ENCODE peak calls at places on chromosomes 3 and 15, in five cellular contexts. G, M, V, S and I are unnamed samples.
A peak's percentile ranks its signal among the peaks of the same experiment; 100 is the strongest.

GRCh38 chr15:98126326-98127090 is 166.0 kb downstream of the ARRDC4 start:
- DNase-seq in S (peak; percentile 48), V (no peak), G (no peak), M (no peak), I (no peak)

GRCh38 chr3:111859061-111859973 is at the start of gene PHLDB2:
- DNase-seq in M (peak; percentile 87), G (peak; percentile 89), V (peak; percentile 96), S (peak; percentile 91), I (peak; percentile 92)

GRCh38 chr15:60592386-60593339 is 113.7 kb upstream of the ICE2 start:
- DNase-seq in M (peak; percentile 40), S (peak; percentile 93), V (peak; percentile 95), G (peak; percentile 81), I (peak; percentile 92)

GRCh38 chr3:16484216-16484615 is 29.3 kb downstream of the RFTN1 start:
- DNase-seq in S (peak; percentile 95), M (no peak), G (no peak), V (no peak), I (peak; percentile 40)

GRCh38 chr3:25911525-25912295 is 121.8 kb downstream of the OXSM start:
- DNase-seq in G (no peak), V (no peak), M (no peak), S (no peak), I (no peak)

GRCh38 chr3:128572644-128573105 is 77.9 kb downstream of the RPN1 start:
- DNase-seq in V (peak; percentile 53), M (peak; percentile 34), S (no peak), G (peak; percentile 65), I (peak; percentile 41)

GRCh38 chr3:16338999-16339398 is 74.0 kb downstream of the OXNAD1 start:
- DNase-seq in M (peak; percentile 34), S (peak; percentile 98), V (no peak), G (no peak), I (peak; percentile 68)

GRCh38 chr3:138009476-138010272 is at the start of gene CLDN18:
- DNase-seq in V (no peak), G (peak; percentile 54), M (no peak), S (no peak), I (no peak)

GRCh38 chr3:123568034-123568433 is 16.8 kb downstream of the HACD2 start:
- DNase-seq in G (no peak), V (no peak), S (no peak), M (no peak), I (no peak)

GRCh38 chr3:169085827-169086226 is 577.7 kb downstream of the MECOM start:
- DNase-seq in G (no peak), S (peak; percentile 94), V (peak; percentile 17), M (no peak), I (peak; percentile 12)

GRCh38 chr3:62373215-62373614 is at the start of gene FEZF2:
- DNase-seq in M (no peak), V (peak; percentile 79), S (no peak), G (peak; percentile 77), I (no peak)

GRCh38 chr3:64650710-64651109 is 37.1 kb downstream of the ADAMTS9 start:
- DNase-seq in V (no peak), G (no peak), S (peak; percentile 62), M (no peak), I (no peak)

GRCh38 chr3:42544492-42545283 is 37.1 kb downstream of the SEC22C start:
- DNase-seq in V (no peak), S (peak; percentile 25), G (no peak), M (no peak), I (peak; percentile 39)

GRCh38 chr3:66010348-66011097 is 28.2 kb downstream of the MAGI1 start:
- DNase-seq in S (no peak), M (no peak), V (no peak), G (no peak), I (no peak)

GRCh38 chr3:25782938-25783660 is at the start of gene NGLY1:
- DNase-seq in G (peak; percentile 86), V (peak; percentile 94), S (peak; percentile 94), M (peak; percentile 83), I (peak; percentile 93)

GRCh38 chr3:18445421-18446066 is 20.4 kb upstream of the SATB1 start:
- DNase-seq in M (no peak), S (no peak), G (no peak), V (peak; percentile 27), I (peak; percentile 18)

GRCh38 chr3:164879201-164879600 is 199.1 kb downstream of the SI start:
- DNase-seq in S (no peak), V (peak; percentile 25), M (no peak), G (no peak), I (peak; percentile 6)

GRCh38 chr15:68384451-68385239 is 47.3 kb downstream of the ITGA11 start:
- DNase-seq in S (peak; percentile 98), G (peak; percentile 28), M (peak; percentile 69), V (no peak), I (peak; percentile 74)

GRCh38 chr3:79973917-79974595 is 206.3 kb upstream of the ROBO1 start:
- DNase-seq in G (no peak), V (no peak), M (peak; percentile 11), S (no peak), I (no peak)

GRCh38 chr3:18194431-18194830 is 230.7 kb downstream of the SATB1 start:
- DNase-seq in V (no peak), M (no peak), S (no peak), G (no peak), I (no peak)

GRCh38 chr15:71352765-71353164 is 237.5 kb downstream of the THSD4 start:
- DNase-seq in M (no peak), S (no peak), V (no peak), G (no peak), I (no peak)

GRCh38 chr3:72248389-72248761 is 463.4 kb upstream of the PROK2 start:
- DNase-seq in V (no peak), G (no peak), M (no peak), S (no peak), I (no peak)

GRCh38 chr3:49358217-49358883 is at the start of gene GPX1:
- DNase-seq in V (peak; percentile 98), G (peak; percentile 96), M (peak; percentile 93), S (peak; percentile 95), I (peak; percentile 97)

GRCh38 chr15:51714911-51715310 is 22.5 kb downstream of the LYSMD2 start:
- DNase-seq in M (no peak), V (no peak), G (no peak), S (no peak), I (no peak)

GRCh38 chr3:147210676-147211075 is 195.7 kb downstream of the ZIC4 start:
- DNase-seq in M (no peak), S (no peak), V (no peak), G (no peak), I (no peak)

GRCh38 chr3:195176776-195177175 is 94.2 kb downstream of the XXYLT1 start:
- DNase-seq in V (no peak), S (no peak), G (no peak), M (no peak), I (no peak)

GRCh38 chr3:63817209-63817608 is 1.9 kb upstream of the C3orf49 start:
- DNase-seq in V (no peak), G (no peak), M (no peak), S (no peak), I (no peak)

GRCh38 chr15:68371160-68371559 is 60.8 kb downstream of the ITGA11 start:
- DNase-seq in V (no peak), S (no peak), G (no peak), M (no peak), I (no peak)

GRCh38 chr3:48431224-48432029 is 1.5 kb upstream of the PLXNB1 start:
- DNase-seq in G (no peak), V (no peak), S (no peak), M (no peak), I (no peak)

GRCh38 chr3:107910713-107911259 is 180.0 kb downstream of the CD47 start:
- DNase-seq in M (no peak), G (no peak), S (no peak), V (no peak), I (no peak)

GRCh38 chr15:49492151-49492550 is 69.1 kb downstream of the FGF7 start:
- DNase-seq in V (no peak), M (no peak), S (peak; percentile 53), G (no peak), I (no peak)

GRCh38 chr3:188832146-188832545 is 339.6 kb upstream of the TPRG1 start:
- DNase-seq in S (no peak), V (no peak), G (no peak), M (no peak), I (no peak)

GRCh38 chr15:89937365-89938355 is 24.9 kb upstream of the ARPIN start:
- DNase-seq in V (no peak), S (peak; percentile 21), G (no peak), M (no peak), I (no peak)

GRCh38 chr15:32908135-32908801 is 190.5 kb downstream of the GREM1 start:
- DNase-seq in G (no peak), S (no peak), M (no peak), V (no peak), I (peak; percentile 7)

DNA sequence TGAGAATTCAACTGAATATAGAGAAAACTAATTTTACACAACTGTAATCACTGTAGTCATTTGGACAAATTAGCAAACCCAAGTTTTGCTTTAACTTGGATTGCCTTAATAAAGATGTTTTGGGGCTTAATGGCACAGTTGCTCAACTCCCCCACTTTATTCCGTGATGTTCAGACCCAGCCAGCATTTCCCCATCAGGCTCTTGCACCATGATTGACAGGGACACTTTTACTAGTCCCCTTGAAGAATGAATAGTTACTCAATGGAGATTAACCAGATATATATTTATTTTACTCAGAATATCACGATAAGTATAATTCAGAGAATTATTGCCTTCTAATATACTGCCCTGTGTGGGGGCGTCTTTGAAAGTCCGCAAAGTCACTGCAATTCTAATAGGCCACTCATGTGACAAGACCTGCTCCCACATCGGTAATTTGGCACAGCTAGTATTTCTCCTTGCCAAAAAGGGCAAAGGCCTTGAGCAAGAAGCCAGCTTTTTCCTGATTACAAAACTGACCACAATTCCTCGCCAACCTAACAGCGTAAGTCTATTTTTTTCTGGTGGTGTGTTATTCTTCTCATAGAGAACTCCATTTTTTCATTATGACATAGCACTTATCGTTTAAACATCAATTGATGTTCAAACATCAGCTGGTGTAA is 61.4 kb downstream of the PPARG start:
- DNase-seq in G (no peak), M (no peak), S (no peak), V (no peak), I (no peak)
- H3K4me2 ChIP-seq in G (no peak overlapping the region), M (peak overlapping the region; percentile 35), S (no peak overlapping the region), V (no peak overlapping the region), I (no peak overlapping the region)

GRCh38 chr15:63350178-63350621 is 31.4 kb downstream of the CA12 start:
- DNase-seq in G (no peak), S (peak; percentile 20), V (no peak), M (no peak), I (no peak)

GRCh38 chr15:63347074-63347859 is 34.4 kb downstream of the CA12 start:
- DNase-seq in M (no peak), G (no peak), V (no peak), S (no peak), I (no peak)

GRCh38 chr15:63349621-63350020 is 32.0 kb downstream of the CA12 start:
- DNase-seq in V (no peak), G (no peak), M (no peak), S (no peak), I (no peak)

GRCh38 chr15:63349156-63349555 is 32.5 kb downstream of the CA12 start:
- DNase-seq in M (no peak), G (no peak), V (no peak), S (peak; percentile 57), I (no peak)

GRCh38 chr15:63348392-63348791 is 33.3 kb downstream of the CA12 start:
- DNase-seq in M (peak; percentile 41), S (peak; percentile 90), G (no peak), V (no peak), I (peak; percentile 35)
- H3K4me3 ChIP-seq in M (no peak overlapping the region), S (no peak overlapping the region), G (no peak overlapping the region), V (no peak overlapping the region), I (no peak overlapping the region)

GRCh38 chr3:171439996-171440395 is 20.2 kb downstream of the TNIK start:
- DNase-seq in V (no peak), S (peak; percentile 19), G (no peak), M (no peak), I (no peak)
- H3K4me2 ChIP-seq in V (no peak overlapping the region), S (no peak overlapping the region), G (no peak overlapping the region), M (no peak overlapping the region), I (no peak overlapping the region)

GRCh38 chr3:185983495-185984141 is 45.8 kb upstream of the TRA2B start:
- DNase-seq in S (peak; percentile 75), V (peak; percentile 88), G (peak; percentile 90), M (peak; percentile 76), I (peak; percentile 87)
- H3K4me3 ChIP-seq in S (no peak overlapping the region), V (peak overlapping the region; percentile 36), G (peak overlapping the region; percentile 44), M (no peak overlapping the region), I (no peak overlapping the region)